ENCODE peak calls at places on chromosomes 3 and 15, in nine cellular contexts. V is CD4-positive, CD25-positive, alpha-beta regulatory T cell; E is bronchial epithelial cell; M is A549; O is aorta; W is SJSA1; U is epithelial cell of esophagus; I is transverse colon; Q is testis. Z is an unnamed sample.

GRCh38 chr3:41700155-41700554 is 261.7 kb downstream of the ULK4 start:
- DNase-seq in V (no peak), E (no peak), M (no peak), O (no peak), W (no peak), U (no peak), I (no peak), Q (no peak), Z (no peak)

GRCh38 chr15:95663156-95663831 is 667.2 kb upstream of the NR2F2 start:
- DNase-seq in V (no peak), E (peak; percentile 10), M (no peak), O (no peak), W (no peak), U (peak; percentile 42), I (no peak), Q (no peak), Z (no peak)

GRCh38 chr15:38895326-38896282 is 331.0 kb upstream of the RASGRP1 start:
- DNase-seq in V (no peak), E (peak; percentile 30), M (no peak), O (no peak), W (peak; percentile 75), U (no peak), I (no peak), Q (no peak), Z (no peak)

GRCh38 chr3:184556502-184557347 is 4.9 kb upstream of the EPHB3 start:
- DNase-seq in V (no peak), E (no peak), M (no peak), O (no peak), W (no peak), U (no peak), I (no peak), Q (no peak), Z (no peak)

GRCh38 chr3:183098538-183099025 is 714 bp downstream of the MCCC1 start:
- DNase-seq in V (no peak), E (peak; percentile 33), M (no peak), O (no peak), W (no peak), U (peak; percentile 28), I (no peak), Q (no peak), Z (no peak)

GRCh38 chr3:131326307-131326706 is 55.3 kb upstream of the NUDT16 start:
- DNase-seq in V (no peak), E (peak; percentile 79), M (no peak), O (no peak), W (no peak), U (peak; percentile 74), I (no peak), Q (no peak), Z (no peak)

GRCh38 chr3:67524046-67524445 is 130.4 kb downstream of the SUCLG2 start:
- DNase-seq in V (no peak), E (peak; percentile 26), M (no peak), O (no peak), W (no peak), U (peak; percentile 73), I (no peak), Q (no peak), Z (no peak)

GRCh38 chr3:88019024-88019423 is 39.8 kb downstream of the CGGBP1 start:
- DNase-seq in V (no peak), E (no peak), M (no peak), O (no peak), W (no peak), U (no peak), I (no peak), Q (no peak), Z (no peak)

GRCh38 chr3:100871307-100871706 is 121.9 kb downstream of the ABI3BP start:
- DNase-seq in V (no peak), E (no peak), M (no peak), O (no peak), W (no peak), U (no peak), I (no peak), Q (no peak), Z (no peak)

GRCh38 chr3:161233557-161233956 is 12.4 kb downstream of the NMD3 start:
- DNase-seq in V (no peak), E (no peak), M (no peak), O (no peak), W (no peak), U (no peak), I (no peak), Q (no peak), Z (no peak)

GRCh38 chr3:42732196-42732828 is 29.7 kb upstream of the HHATL start:
- DNase-seq in V (no peak), E (no peak), M (no peak), O (no peak), W (no peak), U (no peak), I (no peak), Q (peak; percentile 92), Z (no peak)

GRCh38 chr3:32310918-32311839 is 72.7 kb downstream of the CMTM8 start:
- DNase-seq in V (no peak), E (no peak), M (no peak), O (no peak), W (no peak), U (no peak), I (no peak), Q (no peak), Z (no peak)

GRCh38 chr15:41279535-41280283 is 48.6 kb downstream of the CHP1 start:
- DNase-seq in V (no peak), E (no peak), M (no peak), O (no peak), W (no peak), U (no peak), I (no peak), Q (no peak), Z (no peak)

GRCh38 chr3:51099794-51100542 is 285.1 kb upstream of the MANF start:
- DNase-seq in V (no peak), E (peak; percentile 58), M (peak; percentile 22), O (peak; percentile 52), W (peak; percentile 22), U (peak; percentile 62), I (peak; percentile 50), Q (peak; percentile 72), Z (no peak)

GRCh38 chr3:120560304-120561250 is 35.6 kb upstream of the NDUFB4 start:
- DNase-seq in V (no peak), E (no peak), M (no peak), O (no peak), W (no peak), U (no peak), I (no peak), Q (no peak), Z (no peak)

GRCh38 chr15:60551147-60551780 is 72.3 kb upstream of the ICE2 start:
- DNase-seq in V (no peak), E (no peak), M (no peak), O (no peak), W (no peak), U (no peak), I (no peak), Q (no peak), Z (no peak)

GRCh38 chr3:98886525-98886924 is 15.0 kb downstream of the DCBLD2 start:
- DNase-seq in V (no peak), E (no peak), M (no peak), O (no peak), W (no peak), U (no peak), I (no peak), Q (no peak), Z (no peak)

GRCh38 chr3:98887684-98888083 is 13.8 kb downstream of the DCBLD2 start:
- DNase-seq in V (no peak), E (no peak), M (no peak), O (no peak), W (no peak), U (no peak), I (no peak), Q (no peak), Z (no peak)

GRCh38 chr3:98890181-98890882 is 11.2 kb downstream of the DCBLD2 start:
- DNase-seq in V (no peak), E (no peak), M (no peak), O (no peak), W (no peak), U (no peak), I (no peak), Q (no peak), Z (no peak)

GRCh38 chr3:98885851-98886250 is 15.6 kb downstream of the DCBLD2 start:
- DNase-seq in V (no peak), E (no peak), M (no peak), O (no peak), W (no peak), U (no peak), I (no peak), Q (no peak), Z (no peak)

GRCh38 chr3:98884675-98885371 is 16.7 kb downstream of the DCBLD2 start:
- DNase-seq in V (no peak), E (no peak), M (no peak), O (no peak), W (peak; percentile 43), U (no peak), I (no peak), Q (no peak), Z (no peak)
- H3K4me3 ChIP-seq in V (no peak overlapping the region), E (no peak overlapping the region), M (peak overlapping the region; percentile 16), O (no peak overlapping the region), W (no peak overlapping the region), U (no peak overlapping the region), I (no peak overlapping the region), Q (no peak overlapping the region), Z (no peak overlapping the region)

DNA sequence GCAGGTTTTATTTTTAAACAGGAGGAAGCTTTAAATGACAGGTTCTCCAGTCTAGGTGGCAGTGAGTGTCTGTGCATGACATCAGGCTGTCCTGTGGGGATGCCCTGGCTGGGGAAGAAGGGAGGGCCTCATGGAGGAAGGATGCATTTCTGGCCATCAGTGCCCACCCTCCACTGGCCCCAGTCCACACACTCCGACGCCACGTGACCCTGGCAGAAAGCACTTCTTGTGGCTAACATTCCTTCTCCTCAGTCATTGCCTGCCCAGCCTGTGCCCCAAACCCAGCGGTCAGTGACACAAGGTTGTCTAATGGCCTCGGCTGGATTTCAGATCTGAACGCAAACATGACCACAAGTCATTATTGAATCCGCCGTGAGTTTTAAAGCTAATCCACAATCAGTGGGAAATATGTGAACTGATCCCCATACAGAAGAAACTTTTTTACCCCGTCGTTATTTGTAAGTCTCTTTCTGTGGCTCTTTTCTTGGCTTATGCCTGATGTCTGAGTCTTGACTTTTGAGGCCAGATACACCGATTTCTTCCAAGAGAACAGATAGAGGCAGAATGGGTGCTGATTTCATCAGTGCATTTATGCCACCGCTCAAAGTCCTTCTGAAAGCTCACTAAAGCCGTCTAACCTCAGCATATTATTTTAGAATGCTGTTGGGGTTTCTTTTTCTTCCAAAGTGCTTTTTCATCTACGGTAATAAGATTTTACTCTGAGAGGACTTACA is 17.3 kb upstream of the LRRK1 start:
- DNase-seq in V (no peak), E (no peak), M (no peak), O (no peak), W (peak; percentile 47), U (no peak), I (no peak), Q (no peak), Z (no peak)
- H3K4me3 ChIP-seq in V (no peak overlapping the region), E (no peak overlapping the region), M (no peak overlapping the region), O (no peak overlapping the region), W (no peak overlapping the region), U (no peak overlapping the region), I (peak overlapping the region; percentile 32), Q (no peak overlapping the region), Z (peak overlapping the region; percentile 27)

GRCh38 chr15:53457479-53457878 is 302.0 kb downstream of the WDR72 start:
- DNase-seq in V (no peak), E (no peak), M (no peak), O (no peak), W (no peak), U (no peak), I (no peak), Q (no peak), Z (no peak)
- H3K4me3 ChIP-seq in V (no peak overlapping the region), E (no peak overlapping the region), M (no peak overlapping the region), O (no peak overlapping the region), W (no peak overlapping the region), U (no peak overlapping the region), I (no peak overlapping the region), Q (no peak overlapping the region), Z (no peak overlapping the region)

GRCh38 chr3:102415553-102415952 is 19.3 kb upstream of the ZPLD1 start:
- DNase-seq in V (no peak), E (peak; percentile 4), M (no peak), O (no peak), W (no peak), U (no peak), I (no peak), Q (no peak), Z (no peak)
- H3K4me3 ChIP-seq in V (peak overlapping the region; percentile 51), E (no peak overlapping the region), M (no peak overlapping the region), O (peak overlapping the region; percentile 41), W (no peak overlapping the region), U (no peak overlapping the region), I (no peak overlapping the region), Q (no peak overlapping the region), Z (peak overlapping the region; percentile 18)

Z was measured in upper lobe of right lung.